ENCODE peak calls at places on chromosome 22, in ten cellular contexts. One of them, this sample, is unnamed.

GRCh38 chr22:28435960-28436359 is 243.7 kb downstream of the TTC28 start:
- DNase-seq in transverse colon: no peak
- DNase-seq in adrenal gland: no peak
- DNase-seq in suprapubic skin: no peak
- DNase-seq in prostate gland: no peak
- DNase-seq in HepG2: no peak
- DNase-seq in GM12891: no peak
- DNase-seq in IMR-90: no peak
- DNase-seq in breast epithelium: no peak
- DNase-seq in A549: no peak
- DNase-seq in this sample: no peak

GRCh38 chr22:30830907-30831306 is 136.2 kb downstream of the OSBP2 start:
- DNase-seq in transverse colon: peak
- DNase-seq in adrenal gland: peak
- DNase-seq in suprapubic skin: peak
- DNase-seq in prostate gland: peak
- DNase-seq in HepG2: no peak
- DNase-seq in GM12891: no peak
- DNase-seq in IMR-90: peak
- DNase-seq in breast epithelium: peak
- DNase-seq in A549: peak
- DNase-seq in this sample: no peak

GRCh38 chr22:44426981-44427380 is 71.1 kb downstream of the RTL6 start:
- DNase-seq in transverse colon: no peak
- DNase-seq in adrenal gland: no peak
- DNase-seq in suprapubic skin: no peak
- DNase-seq in prostate gland: no peak
- DNase-seq in HepG2: no peak
- DNase-seq in GM12891: no peak
- DNase-seq in IMR-90: no peak
- DNase-seq in breast epithelium: no peak
- DNase-seq in A549: no peak
- DNase-seq in this sample: no peak

GRCh38 chr22:21015051-21016006 is at the start of gene P2RX6:
- DNase-seq in transverse colon: no peak
- DNase-seq in adrenal gland: no peak
- DNase-seq in suprapubic skin: no peak
- DNase-seq in prostate gland: no peak
- DNase-seq in HepG2: no peak
- DNase-seq in GM12891: no peak
- DNase-seq in IMR-90: peak
- DNase-seq in breast epithelium: no peak
- DNase-seq in A549: no peak
- DNase-seq in this sample: no peak

GRCh38 chr22:38267086-38267485 is 5.7 kb downstream of the TMEM184B start:
- DNase-seq in transverse colon: no peak
- DNase-seq in adrenal gland: no peak
- DNase-seq in suprapubic skin: no peak
- DNase-seq in prostate gland: no peak
- DNase-seq in HepG2: no peak
- DNase-seq in GM12891: no peak
- DNase-seq in IMR-90: peak
- DNase-seq in breast epithelium: no peak
- DNase-seq in A549: no peak
- DNase-seq in this sample: no peak

GRCh38 chr22:27825174-27825573 is 23.6 kb upstream of the MN1 start:
- DNase-seq in transverse colon: no peak
- DNase-seq in adrenal gland: no peak
- DNase-seq in suprapubic skin: no peak
- DNase-seq in prostate gland: no peak
- DNase-seq in HepG2: no peak
- DNase-seq in GM12891: no peak
- DNase-seq in IMR-90: no peak
- DNase-seq in breast epithelium: no peak
- DNase-seq in A549: peak
- DNase-seq in this sample: no peak

GRCh38 chr22:39877079-39877682 is 16.4 kb downstream of the ENTHD1 start:
- DNase-seq in transverse colon: no peak
- DNase-seq in adrenal gland: no peak
- DNase-seq in suprapubic skin: no peak
- DNase-seq in prostate gland: no peak
- DNase-seq in HepG2: no peak
- DNase-seq in GM12891: no peak
- DNase-seq in IMR-90: no peak
- DNase-seq in breast epithelium: no peak
- DNase-seq in A549: no peak
- DNase-seq in this sample: no peak

GRCh38 chr22:25403752-25404471 is 160.6 kb upstream of the GRK3 start:
- DNase-seq in transverse colon: no peak
- DNase-seq in adrenal gland: peak
- DNase-seq in suprapubic skin: no peak
- DNase-seq in prostate gland: no peak
- DNase-seq in HepG2: peak
- DNase-seq in GM12891: no peak
- DNase-seq in IMR-90: peak
- DNase-seq in breast epithelium: no peak
- DNase-seq in A549: peak
- DNase-seq in this sample: no peak

GRCh38 chr22:30017375-30017774 is 62.9 kb upstream of the HORMAD2 start:
- DNase-seq in transverse colon: no peak
- DNase-seq in adrenal gland: no peak
- DNase-seq in suprapubic skin: no peak
- DNase-seq in prostate gland: no peak
- DNase-seq in HepG2: no peak
- DNase-seq in GM12891: no peak
- DNase-seq in IMR-90: peak
- DNase-seq in breast epithelium: no peak
- DNase-seq in A549: no peak
- DNase-seq in this sample: no peak

GRCh38 chr22:40628354-40629042 is 8.0 kb downstream of the MRTFA start:
- DNase-seq in transverse colon: no peak
- DNase-seq in adrenal gland: no peak
- DNase-seq in suprapubic skin: no peak
- DNase-seq in prostate gland: no peak
- DNase-seq in HepG2: no peak
- DNase-seq in GM12891: no peak
- DNase-seq in IMR-90: peak
- DNase-seq in breast epithelium: no peak
- DNase-seq in A549: no peak
- DNase-seq in this sample: no peak

DNA sequence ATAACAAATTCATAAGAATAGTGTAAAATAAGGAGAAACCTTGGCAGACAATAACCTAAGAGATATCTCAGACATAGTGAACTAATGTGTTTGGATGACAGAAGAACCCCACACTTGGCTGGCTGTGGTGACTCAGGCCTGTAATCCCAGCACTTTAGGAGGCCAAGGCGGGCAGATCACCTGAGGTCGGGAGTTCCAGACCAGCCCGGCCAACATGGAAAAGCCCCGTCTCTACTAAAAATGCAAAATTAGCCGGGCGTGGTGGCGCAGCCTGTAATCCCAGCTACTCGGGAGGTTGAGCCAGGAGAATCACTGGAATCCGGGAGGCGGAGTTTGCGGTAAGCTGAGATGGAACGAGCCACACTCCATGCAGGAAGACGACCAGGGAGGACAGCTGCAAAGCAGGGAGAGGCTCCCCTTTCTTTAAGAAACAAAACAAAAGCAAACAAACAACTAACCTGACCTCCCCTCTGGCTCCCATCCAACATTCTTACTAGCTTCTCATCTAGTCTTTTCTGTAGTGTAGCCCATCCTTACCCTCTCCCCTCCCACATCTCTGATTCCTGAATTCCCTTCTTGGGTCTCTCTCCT is 84.2 kb downstream of the ZNF280B start:
- DNase-seq in transverse colon: no peak
- DNase-seq in adrenal gland: no peak
- DNase-seq in suprapubic skin: no peak
- DNase-seq in prostate gland: no peak
- DNase-seq in HepG2: no peak
- DNase-seq in GM12891: no peak
- DNase-seq in IMR-90: no peak
- DNase-seq in breast epithelium: no peak
- DNase-seq in A549: no peak
- DNase-seq in this sample: no peak
- TF ChIP-seq POLR2A in transverse colon: no peak
- TF ChIP-seq POLR2A in adrenal gland: no peak
- TF ChIP-seq POLR2A in suprapubic skin: no peak
- TF ChIP-seq POLR2A in prostate gland: no peak
- TF ChIP-seq POLR2A in HepG2: no peak
- TF ChIP-seq POLR2A in GM12891: no peak
- TF ChIP-seq POLR2A in IMR-90: no peak
- TF ChIP-seq POLR2A in breast epithelium: no peak
- TF ChIP-seq POLR2A in A549: no peak
- TF ChIP-seq POLR2A in this sample: no peak

DNA sequence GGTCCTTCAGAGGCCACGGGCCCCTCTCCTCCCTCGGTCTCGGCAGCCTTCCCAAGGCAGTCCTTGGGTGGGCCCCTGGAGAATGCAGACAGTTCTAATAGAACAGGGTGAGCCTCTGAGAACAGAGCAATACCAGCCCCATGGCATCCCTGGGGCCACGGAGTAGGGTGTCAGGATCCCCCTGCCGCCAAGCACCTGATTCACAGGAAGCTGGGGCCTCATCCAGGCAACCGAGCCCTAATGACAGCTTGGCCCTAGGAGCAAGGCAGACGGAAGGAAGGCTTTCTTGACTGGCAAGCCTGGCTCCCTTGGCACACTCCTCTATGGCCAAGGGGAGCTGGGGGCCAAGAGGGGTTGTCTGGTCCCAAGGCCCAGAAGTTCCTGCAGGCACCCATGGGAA is 15.2 kb downstream of the TXN2 start:
- DNase-seq in transverse colon: no peak
- DNase-seq in adrenal gland: no peak
- DNase-seq in suprapubic skin: no peak
- DNase-seq in prostate gland: no peak
- DNase-seq in HepG2: no peak
- DNase-seq in GM12891: no peak
- DNase-seq in IMR-90: no peak
- DNase-seq in breast epithelium: no peak
- DNase-seq in A549: no peak
- DNase-seq in this sample: no peak
- TF ChIP-seq POLR2A in transverse colon: no peak
- TF ChIP-seq POLR2A in adrenal gland: no peak
- TF ChIP-seq POLR2A in suprapubic skin: no peak
- TF ChIP-seq POLR2A in prostate gland: no peak
- TF ChIP-seq POLR2A in HepG2: no peak
- TF ChIP-seq POLR2A in GM12891: no peak
- TF ChIP-seq POLR2A in IMR-90: no peak
- TF ChIP-seq POLR2A in breast epithelium: no peak
- TF ChIP-seq POLR2A in A549: no peak
- TF ChIP-seq POLR2A in this sample: no peak

GRCh38 chr22:42992886-42993479 is 22.0 kb downstream of the PACSIN2 start:
- DNase-seq in transverse colon: no peak
- DNase-seq in adrenal gland: no peak
- DNase-seq in suprapubic skin: no peak
- DNase-seq in prostate gland: no peak
- DNase-seq in HepG2: no peak
- DNase-seq in GM12891: no peak
- DNase-seq in IMR-90: no peak
- DNase-seq in breast epithelium: no peak
- DNase-seq in A549: no peak
- DNase-seq in this sample: no peak
- TF ChIP-seq POLR2A in transverse colon: no peak
- TF ChIP-seq POLR2A in adrenal gland: no peak
- TF ChIP-seq POLR2A in suprapubic skin: no peak
- TF ChIP-seq POLR2A in prostate gland: no peak
- TF ChIP-seq POLR2A in HepG2: no peak
- TF ChIP-seq POLR2A in GM12891: no peak
- TF ChIP-seq POLR2A in IMR-90: no peak
- TF ChIP-seq POLR2A in breast epithelium: no peak
- TF ChIP-seq POLR2A in A549: no peak
- TF ChIP-seq POLR2A in this sample: no peak

GRCh38 chr22:45762545-45763235 is 91.1 kb downstream of the ATXN10 start:
- DNase-seq in transverse colon: no peak
- DNase-seq in adrenal gland: no peak
- DNase-seq in suprapubic skin: no peak
- DNase-seq in prostate gland: no peak
- DNase-seq in HepG2: no peak
- DNase-seq in GM12891: no peak
- DNase-seq in IMR-90: peak
- DNase-seq in breast epithelium: no peak
- DNase-seq in A549: no peak
- DNase-seq in this sample: no peak
- TF ChIP-seq POLR2A in transverse colon: no peak
- TF ChIP-seq POLR2A in adrenal gland: no peak
- TF ChIP-seq POLR2A in suprapubic skin: no peak
- TF ChIP-seq POLR2A in prostate gland: no peak
- TF ChIP-seq POLR2A in HepG2: no peak
- TF ChIP-seq POLR2A in GM12891: no peak
- TF ChIP-seq POLR2A in IMR-90: no peak
- TF ChIP-seq POLR2A in breast epithelium: no peak
- TF ChIP-seq POLR2A in A549: no peak
- TF ChIP-seq POLR2A in this sample: no peak